ENCODE peak calls at places on chromosome 19, in six cellular contexts. One of them, this sample, is unnamed.

GRCh38 chr19:17949956-17950309 is 17.0 kb upstream of the KCNN1 start:
- DNase-seq in colonic mucosa: no peak
- DNase-seq in HEK293T: no peak
- DNase-seq in GM23338: peak; percentile 77
- DNase-seq in GM06990: no peak
- DNase-seq in foreskin melanocyte: no peak
- DNase-seq in this sample: no peak

GRCh38 chr19:1261512-1261862 is 7.6 kb upstream of the CIRBP start:
- DNase-seq in HEK293T: no peak
- DNase-seq in GM06990: peak; percentile 63
- DNase-seq in foreskin melanocyte: no peak
- DNase-seq in colonic mucosa: no peak
- DNase-seq in GM23338: peak; percentile 88
- DNase-seq in this sample: no peak

GRCh38 chr19:30406220-30406944 is 34.2 kb downstream of the ZNF536 start:
- DNase-seq in HEK293T: peak; percentile 68
- DNase-seq in GM06990: no peak
- DNase-seq in colonic mucosa: no peak
- DNase-seq in foreskin melanocyte: peak; percentile 23
- DNase-seq in GM23338: peak; percentile 56
- DNase-seq in this sample: peak; percentile 61

GRCh38 chr19:49473868-49474544 is at the start of gene FLT3LG:
- DNase-seq in GM23338: peak; percentile 77
- DNase-seq in GM06990: peak; percentile 91
- DNase-seq in HEK293T: peak; percentile 80
- DNase-seq in colonic mucosa: peak; percentile 77
- DNase-seq in foreskin melanocyte: no peak
- DNase-seq in this sample: peak; percentile 85

GRCh38 chr19:35468637-35469036 is 20.6 kb downstream of the FFAR2 start:
- DNase-seq in GM23338: peak; percentile 77
- DNase-seq in GM06990: peak; percentile 45
- DNase-seq in colonic mucosa: peak; percentile 45
- DNase-seq in foreskin melanocyte: peak; percentile 11
- DNase-seq in HEK293T: peak; percentile 24
- DNase-seq in this sample: peak; percentile 72

GRCh38 chr19:49746206-49746958 is 16.7 kb downstream of the TSKS start:
- DNase-seq in GM23338: peak; percentile 99
- DNase-seq in HEK293T: peak; percentile 98
- DNase-seq in foreskin melanocyte: no peak
- DNase-seq in colonic mucosa: peak; percentile 42
- DNase-seq in GM06990: peak; percentile 79
- DNase-seq in this sample: no peak

GRCh38 chr19:17654993-17655392 is 33.2 kb downstream of the UNC13A start:
- DNase-seq in GM23338: peak; percentile 48
- DNase-seq in colonic mucosa: peak; percentile 67
- DNase-seq in GM06990: peak; percentile 29
- DNase-seq in HEK293T: no peak
- DNase-seq in foreskin melanocyte: no peak
- DNase-seq in this sample: no peak

GRCh38 chr19:23410155-23410554 is 14.9 kb upstream of the ZNF91 start:
- DNase-seq in foreskin melanocyte: no peak
- DNase-seq in colonic mucosa: peak; percentile 51
- DNase-seq in GM23338: no peak
- DNase-seq in HEK293T: no peak
- DNase-seq in GM06990: no peak
- DNase-seq in this sample: no peak

GRCh38 chr19:49340069-49340864 is 5.1 kb downstream of the CD37 start:
- DNase-seq in colonic mucosa: peak; percentile 83
- DNase-seq in GM23338: peak; percentile 80
- DNase-seq in GM06990: peak; percentile 92
- DNase-seq in HEK293T: peak; percentile 89
- DNase-seq in foreskin melanocyte: peak; percentile 37
- DNase-seq in this sample: peak; percentile 54

GRCh38 chr19:50720181-50720920 is 749 bp upstream of the SHANK1 start:
- DNase-seq in foreskin melanocyte: no peak
- DNase-seq in colonic mucosa: no peak
- DNase-seq in HEK293T: no peak
- DNase-seq in GM23338: no peak
- DNase-seq in GM06990: no peak
- DNase-seq in this sample: no peak

This sample was measured in hepatocyte.